ENCODE peak calls at places on chromosomes 2 and 18, in four cellular contexts. One of them, this sample, is unnamed.

GRCh38 chr18:36516258-36516657 is 218.7 kb downstream of the FHOD3 start:
- DNase-seq in A549: no peak
- DNase-seq in upper lobe of left lung: no peak
- DNase-seq in omental fat pad: no peak
- DNase-seq in this sample: no peak

GRCh38 chr2:239750045-239750835 is 274.9 kb downstream of the NDUFA10 start:
- DNase-seq in A549: no peak
- DNase-seq in upper lobe of left lung: peak; percentile 68
- DNase-seq in omental fat pad: no peak
- DNase-seq in this sample: no peak

GRCh38 chr2:37324536-37324785 is 172 bp downstream of the PRKD3 start:
- DNase-seq in A549: no peak
- DNase-seq in upper lobe of left lung: no peak
- DNase-seq in omental fat pad: peak; percentile 41
- DNase-seq in this sample: no peak

GRCh38 chr2:238439093-238439849 is 12.5 kb downstream of the ASB1 start:
- DNase-seq in A549: peak; percentile 55
- DNase-seq in upper lobe of left lung: no peak
- DNase-seq in omental fat pad: no peak
- DNase-seq in this sample: no peak

GRCh38 chr2:55989405-55989804 is 65.8 kb upstream of the EFEMP1 start:
- DNase-seq in A549: no peak
- DNase-seq in upper lobe of left lung: no peak
- DNase-seq in omental fat pad: no peak
- DNase-seq in this sample: no peak

GRCh38 chr2:172285010-172285621 is 142.3 kb upstream of the ITGA6 start:
- DNase-seq in A549: no peak
- DNase-seq in upper lobe of left lung: no peak
- DNase-seq in omental fat pad: no peak
- DNase-seq in this sample: no peak

GRCh38 chr2:20378891-20379519 is 28.4 kb upstream of the PUM2 start:
- DNase-seq in A549: peak; percentile 77
- DNase-seq in upper lobe of left lung: peak; percentile 86
- DNase-seq in omental fat pad: peak; percentile 45
- DNase-seq in this sample: peak; percentile 49

GRCh38 chr2:83342860-83343329 is 1116.2 kb downstream of the SUCLG1 start:
- DNase-seq in A549: no peak
- DNase-seq in upper lobe of left lung: no peak
- DNase-seq in omental fat pad: no peak
- DNase-seq in this sample: no peak

GRCh38 chr18:41170346-41170745 is 784.7 kb upstream of the PIK3C3 start:
- DNase-seq in A549: no peak
- DNase-seq in upper lobe of left lung: no peak
- DNase-seq in omental fat pad: no peak
- DNase-seq in this sample: no peak

GRCh38 chr2:187982668-187983067 is 309.0 kb upstream of the GULP1 start:
- DNase-seq in A549: no peak
- DNase-seq in upper lobe of left lung: no peak
- DNase-seq in omental fat pad: no peak
- DNase-seq in this sample: no peak

GRCh38 chr2:53202063-53202462 is 565.5 kb upstream of the CHAC2 start:
- DNase-seq in A549: no peak
- DNase-seq in upper lobe of left lung: no peak
- DNase-seq in omental fat pad: no peak
- DNase-seq in this sample: no peak

GRCh38 chr2:8448822-8449577 is 232.9 kb upstream of the ID2 start:
- DNase-seq in A549: no peak
- DNase-seq in upper lobe of left lung: no peak
- DNase-seq in omental fat pad: no peak
- DNase-seq in this sample: no peak

GRCh38 chr2:152098798-152099654 is at the start of gene CACNB4:
- DNase-seq in A549: peak; percentile 13
- DNase-seq in upper lobe of left lung: peak; percentile 89
- DNase-seq in omental fat pad: no peak
- DNase-seq in this sample: no peak

GRCh38 chr2:25980951-25981350 is 1.3 kb downstream of the KIF3C start:
- DNase-seq in A549: no peak
- DNase-seq in upper lobe of left lung: peak; percentile 48
- DNase-seq in omental fat pad: no peak
- DNase-seq in this sample: no peak

GRCh38 chr2:25983735-25984134 is 1.4 kb upstream of the KIF3C start:
- DNase-seq in A549: no peak
- DNase-seq in upper lobe of left lung: no peak
- DNase-seq in omental fat pad: no peak
- DNase-seq in this sample: no peak

GRCh38 chr2:25982968-25983280 is 627 bp upstream of the KIF3C start:
- DNase-seq in A549: no peak
- DNase-seq in upper lobe of left lung: no peak
- DNase-seq in omental fat pad: no peak
- DNase-seq in this sample: no peak

GRCh38 chr2:25981596-25982272 is 563 bp downstream of the KIF3C start:
- DNase-seq in A549: no peak
- DNase-seq in upper lobe of left lung: peak; percentile 87
- DNase-seq in omental fat pad: no peak
- DNase-seq in this sample: peak; percentile 24

GRCh38 chr2:25982273-25982967 is at the start of gene KIF3C:
- DNase-seq in A549: peak; percentile 82
- DNase-seq in upper lobe of left lung: peak; percentile 92
- DNase-seq in omental fat pad: peak; percentile 41
- DNase-seq in this sample: peak; percentile 59
- TF ChIP-seq CTCF in A549: no peak
- TF ChIP-seq CTCF in upper lobe of left lung: no peak
- TF ChIP-seq CTCF in omental fat pad: no peak
- TF ChIP-seq CTCF in this sample: no peak

GRCh38 chr2:25804338-25804737 is 73.9 kb downstream of the ASXL2 start:
- DNase-seq in A549: no peak
- DNase-seq in upper lobe of left lung: no peak
- DNase-seq in omental fat pad: no peak
- DNase-seq in this sample: no peak
- TF ChIP-seq CTCF in A549: no peak
- TF ChIP-seq CTCF in upper lobe of left lung: no peak
- TF ChIP-seq CTCF in omental fat pad: no peak
- TF ChIP-seq CTCF in this sample: no peak

DNA sequence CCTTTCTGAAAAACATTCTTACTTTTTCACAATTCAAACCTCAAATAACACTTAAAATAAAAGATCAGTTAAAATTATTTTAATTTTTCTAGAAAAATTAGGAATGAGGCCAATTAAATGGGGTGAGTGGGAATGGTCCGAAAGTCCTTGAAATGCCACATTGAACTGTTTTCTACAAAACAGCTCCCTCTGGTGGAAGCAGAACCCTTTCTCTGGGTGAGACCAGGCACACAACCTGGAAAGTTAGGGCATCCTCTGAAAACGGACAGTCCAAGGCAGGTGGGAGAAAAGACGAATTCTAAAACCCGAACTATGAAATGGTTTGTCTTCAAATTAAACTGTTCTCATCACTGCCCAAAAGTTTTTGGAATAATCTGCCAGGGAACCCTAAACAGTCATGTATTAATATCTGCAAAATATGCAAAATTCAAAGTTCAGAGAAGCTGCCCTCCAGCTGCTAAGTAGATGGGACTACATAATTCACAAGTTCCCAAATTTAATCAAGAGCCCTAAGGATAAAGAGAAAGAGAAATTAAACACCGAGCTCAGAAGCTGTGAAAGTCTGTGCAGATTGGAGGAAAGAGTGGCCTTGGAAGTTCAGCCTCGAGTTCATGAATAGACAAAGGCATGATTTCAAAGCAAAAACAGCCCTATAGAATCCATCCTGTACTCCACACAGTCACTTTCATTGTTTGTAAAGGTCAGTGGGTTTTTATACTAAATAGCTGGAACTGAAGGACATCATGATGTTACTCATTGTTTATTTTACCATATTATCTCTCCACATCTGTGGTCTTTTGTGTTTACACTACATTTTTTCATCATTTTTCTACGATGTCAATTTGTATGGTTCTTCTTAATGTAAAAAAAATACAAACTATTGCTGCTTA is 108.3 kb downstream of the PIEZO2 start:
- DNase-seq in A549: peak; percentile 13
- DNase-seq in upper lobe of left lung: no peak
- DNase-seq in omental fat pad: no peak
- DNase-seq in this sample: peak; percentile 31
- TF ChIP-seq CTCF in A549: peak; percentile 62
- TF ChIP-seq CTCF in upper lobe of left lung: peak; percentile 57
- TF ChIP-seq CTCF in omental fat pad: no peak
- TF ChIP-seq CTCF in this sample: peak; percentile 82

DNA sequence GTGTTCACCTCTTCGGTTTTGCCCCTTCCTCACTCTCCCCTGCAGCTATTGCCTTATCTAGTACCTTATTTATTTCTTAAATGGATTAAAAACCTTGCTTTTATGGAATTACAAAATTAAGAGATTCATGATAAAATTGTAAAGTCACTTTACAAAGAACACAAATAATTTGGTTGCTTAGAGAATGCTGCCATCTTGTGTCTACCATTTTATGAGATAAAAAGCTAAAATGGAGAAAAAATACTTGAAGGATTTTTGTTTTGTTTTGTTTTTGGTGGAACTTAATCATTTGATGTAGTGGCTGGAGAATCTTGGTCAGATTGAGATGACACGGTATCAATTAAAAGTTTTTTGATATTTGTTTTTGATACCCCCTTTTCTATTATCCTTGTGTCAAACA is 69.6 kb downstream of the R3HDM1 start:
- DNase-seq in A549: no peak
- DNase-seq in upper lobe of left lung: no peak
- DNase-seq in omental fat pad: no peak
- DNase-seq in this sample: no peak
- TF ChIP-seq CTCF in A549: peak; percentile 30
- TF ChIP-seq CTCF in upper lobe of left lung: no peak
- TF ChIP-seq CTCF in omental fat pad: no peak
- TF ChIP-seq CTCF in this sample: no peak

GRCh38 chr2:24351981-24352380 is 8.4 kb downstream of the ITSN2 start:
- DNase-seq in A549: no peak
- DNase-seq in upper lobe of left lung: no peak
- DNase-seq in omental fat pad: no peak
- DNase-seq in this sample: no peak
- TF ChIP-seq CTCF in A549: no peak
- TF ChIP-seq CTCF in upper lobe of left lung: no peak
- TF ChIP-seq CTCF in omental fat pad: no peak
- TF ChIP-seq CTCF in this sample: peak; percentile 44

GRCh38 chr18:50428531-50429206 is 53.8 kb downstream of the SKA1 start:
- DNase-seq in A549: no peak
- DNase-seq in upper lobe of left lung: no peak
- DNase-seq in omental fat pad: no peak
- DNase-seq in this sample: no peak

GRCh38 chr18:50424877-50425690 is 50.2 kb downstream of the SKA1 start:
- DNase-seq in A549: no peak
- DNase-seq in upper lobe of left lung: no peak
- DNase-seq in omental fat pad: no peak
- DNase-seq in this sample: no peak

GRCh38 chr18:50427896-50428295 is 53.0 kb downstream of the SKA1 start:
- DNase-seq in A549: no peak
- DNase-seq in upper lobe of left lung: no peak
- DNase-seq in omental fat pad: no peak
- DNase-seq in this sample: no peak

GRCh38 chr18:50432915-50433314 is 58.1 kb downstream of the SKA1 start:
- DNase-seq in A549: no peak
- DNase-seq in upper lobe of left lung: no peak
- DNase-seq in omental fat pad: no peak
- DNase-seq in this sample: no peak

DNA sequence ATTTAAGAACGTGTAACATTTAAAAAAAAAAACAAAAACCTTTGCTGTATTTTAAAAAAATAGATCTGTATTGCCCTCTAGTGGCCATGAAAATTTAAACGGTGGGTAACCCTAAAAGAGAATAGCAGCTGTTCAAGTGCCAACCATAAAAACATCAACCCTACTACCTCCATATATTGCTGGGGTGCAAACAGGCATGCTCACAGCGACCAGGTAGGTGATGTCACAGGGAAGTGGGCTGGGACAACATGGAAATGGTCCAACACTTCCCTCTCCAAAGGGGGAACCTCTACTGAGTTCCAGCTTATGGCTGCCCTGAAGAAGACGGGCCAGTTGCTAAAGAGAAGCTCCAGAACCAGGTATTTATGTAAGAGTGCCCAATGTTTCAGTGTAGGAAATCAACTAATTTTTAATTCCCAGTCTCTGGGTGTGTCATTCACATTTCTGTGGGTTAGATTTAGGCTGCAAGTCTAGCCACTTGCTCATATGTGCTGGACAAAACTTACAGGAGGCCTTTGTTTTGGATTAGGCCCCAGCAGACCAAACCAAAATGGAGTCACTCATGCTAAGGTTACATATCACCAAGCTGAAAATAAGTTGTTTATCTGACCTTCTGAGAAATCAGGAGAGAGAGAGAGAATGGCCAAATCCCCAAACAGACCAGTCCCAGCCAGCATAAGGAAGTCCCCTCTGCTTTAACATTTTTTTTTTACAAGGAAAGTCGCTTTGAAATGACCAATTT is 54.5 kb downstream of the SKA1 start:
- DNase-seq in A549: no peak
- DNase-seq in upper lobe of left lung: no peak
- DNase-seq in omental fat pad: no peak
- DNase-seq in this sample: no peak
- TF ChIP-seq CTCF in A549: peak; percentile 49
- TF ChIP-seq CTCF in upper lobe of left lung: peak; percentile 41
- TF ChIP-seq CTCF in omental fat pad: no peak
- TF ChIP-seq CTCF in this sample: peak; percentile 71

DNA sequence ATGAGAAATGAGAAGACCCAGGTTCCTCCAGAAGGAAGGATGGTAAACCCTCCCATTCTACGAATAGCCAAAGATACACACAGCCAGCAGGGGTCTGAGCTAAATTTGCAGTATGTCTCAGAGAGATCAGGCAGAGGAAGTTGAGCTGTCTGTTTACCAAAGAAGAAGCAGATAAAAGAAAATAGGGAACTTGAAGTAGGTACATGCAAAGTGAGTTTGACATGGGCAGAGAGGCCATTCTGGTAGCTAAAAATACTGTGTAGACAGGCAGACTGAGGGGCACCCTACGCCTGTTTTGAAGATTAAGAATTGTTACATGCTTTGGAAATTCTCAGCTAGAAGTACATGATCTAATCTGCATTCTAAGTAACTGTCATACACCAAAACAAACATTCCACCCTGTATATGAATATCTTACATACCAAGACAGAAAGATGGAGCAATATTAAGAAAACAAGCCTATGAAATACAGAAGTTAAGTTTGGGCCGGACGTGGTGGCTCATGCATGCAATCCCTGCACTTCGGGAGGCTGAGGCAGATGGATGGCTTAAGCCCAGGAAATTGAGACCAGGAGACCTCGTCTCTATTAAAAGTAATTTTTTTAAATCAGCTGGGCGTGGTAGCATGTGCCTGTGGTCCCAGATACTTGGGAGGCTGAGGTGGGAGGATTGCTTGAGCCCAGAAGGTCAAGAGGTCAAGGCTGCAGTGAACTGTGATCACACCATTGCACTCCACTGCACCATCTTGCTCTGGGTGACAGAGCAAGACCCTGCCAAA is 157.9 kb downstream of the ANKRD44 start:
- DNase-seq in A549: no peak
- DNase-seq in upper lobe of left lung: no peak
- DNase-seq in omental fat pad: no peak
- DNase-seq in this sample: no peak
- TF ChIP-seq CTCF in A549: no peak
- TF ChIP-seq CTCF in upper lobe of left lung: no peak
- TF ChIP-seq CTCF in omental fat pad: no peak
- TF ChIP-seq CTCF in this sample: no peak

GRCh38 chr2:40242315-40242714 is 209.6 kb downstream of the SLC8A1 start:
- DNase-seq in A549: no peak
- DNase-seq in upper lobe of left lung: no peak
- DNase-seq in omental fat pad: no peak
- DNase-seq in this sample: no peak
- TF ChIP-seq CTCF in A549: no peak
- TF ChIP-seq CTCF in upper lobe of left lung: no peak
- TF ChIP-seq CTCF in omental fat pad: no peak
- TF ChIP-seq CTCF in this sample: no peak